ENCODE peak calls at places on chromosomes 13 and 19, in nine cellular contexts. N is lower leg skin; Q is HFFc6; G is EH; O is thoracic aorta; B is pancreas; A is choroid plexus epithelial cell; P is activated CD8-positive, alpha-beta memory T cell treated with anti-CD3 and anti-CD28 coated beads for 4 hours; F is COR-L47. X is an unnamed sample.

GRCh38 chr13:25731511-25731910 is 320.3 kb downstream of the SHISA2 start:
- DNase-seq in G (no peak), P (no peak), O (no peak), B (no peak), F (no peak), Q (no peak), N (no peak), A (no peak), X (no peak)

GRCh38 chr13:95354156-95354555 is 52.9 kb upstream of the ABCC4 start:
- DNase-seq in F (no peak), P (no peak), G (no peak), Q (no peak), A (no peak), N (no peak), O (no peak), B (no peak), X (no peak)

GRCh38 chr19:48064509-48064908 is 20.6 kb upstream of the CABP5 start:
- DNase-seq in B (no peak), F (no peak), G (peak; percentile 53), N (no peak), A (peak; percentile 23), Q (peak; percentile 12), O (no peak), P (no peak), X (no peak)

GRCh38 chr13:109568273-109568900 is 218.0 kb downstream of the IRS2 start:
- DNase-seq in G (no peak), B (no peak), P (no peak), O (no peak), A (peak; percentile 36), N (no peak), F (no peak), Q (no peak), X (no peak)

GRCh38 chr19:31503211-31503610 is 154.0 kb upstream of the TSHZ3 start:
- DNase-seq in B (no peak), Q (no peak), N (no peak), O (no peak), A (no peak), F (no peak), G (no peak), P (no peak), X (no peak)

GRCh38 chr13:73073050-73073449 is 14.2 kb downstream of the KLF5 start:
- DNase-seq in A (no peak), B (no peak), P (no peak), F (no peak), G (no peak), N (no peak), Q (no peak), O (no peak), X (no peak)

GRCh38 chr13:25295228-25295627 is 6.2 kb upstream of the NUP58 start:
- DNase-seq in P (no peak), O (no peak), F (no peak), B (no peak), G (no peak), A (no peak), Q (no peak), N (no peak), X (no peak)

GRCh38 chr13:31922724-31923123 is 108.8 kb upstream of the FRY start:
- DNase-seq in P (no peak), G (no peak), B (no peak), A (no peak), N (no peak), Q (no peak), F (no peak), O (no peak), X (no peak)

GRCh38 chr13:66560991-66561390 is 669.1 kb downstream of the PCDH9 start:
- DNase-seq in O (no peak), G (no peak), Q (no peak), N (no peak), A (no peak), P (no peak), F (no peak), B (peak; percentile 51), X (no peak)

X was measured in NCI-H2081.